ENCODE peak calls at places on chromosomes 7 and 10, in five cellular contexts. U is HCEC 1CT, T is A673, B is GM04504, Q is NAMALWA. L is an unnamed sample.

GRCh38 chr10:89810908-89811515 is 109.6 kb downstream of the KIF20B start:
- DNase-seq in U (no peak), T (no peak), B (no peak), Q (no peak), L (no peak)

GRCh38 chr10:102040721-102041120 is 15.3 kb downstream of the ARMH3 start:
- DNase-seq in U (no peak), T (no peak), B (no peak), Q (no peak), L (no peak)

GRCh38 chr10:95341716-95342130 is 50.9 kb upstream of the PDLIM1 start:
- DNase-seq in U (peak; percentile 98), T (peak; percentile 77), B (peak; percentile 39), Q (no peak), L (no peak)

GRCh38 chr10:110411047-110411410 is 86.7 kb upstream of the DUSP5 start:
- DNase-seq in U (peak; percentile 55), T (no peak), B (no peak), Q (no peak), L (peak; percentile 75)

GRCh38 chr10:47339759-47340612 is 8.2 kb upstream of the RBP3 start:
- DNase-seq in U (no peak), T (no peak), B (no peak), Q (no peak), L (no peak)

GRCh38 chr7:1536105-1536767 is 5.7 kb downstream of the MAFK start:
- DNase-seq in U (no peak), T (no peak), B (no peak), Q (no peak), L (no peak)

GRCh38 chr10:15167411-15168295 is 840 bp downstream of the NMT2 start:
- DNase-seq in U (peak; percentile 75), T (peak; percentile 57), B (no peak), Q (peak; percentile 37), L (peak; percentile 58)

GRCh38 chr10:117991701-117992100 is 55.0 kb downstream of the RAB11FIP2 start:
- DNase-seq in U (no peak), T (no peak), B (no peak), Q (no peak), L (no peak)

GRCh38 chr10:4170633-4171314 is 385.8 kb upstream of the KLF6 start:
- DNase-seq in U (no peak), T (no peak), B (no peak), Q (no peak), L (no peak)

GRCh38 chr7:875051-875450 is 1.3 kb upstream of the GET4 start:
- DNase-seq in U (no peak), T (no peak), B (no peak), Q (peak; percentile 73), L (no peak)

GRCh38 chr10:97149065-97149680 is 36.6 kb downstream of the SLIT1 start:
- DNase-seq in U (no peak), T (peak; percentile 91), B (no peak), Q (no peak), L (no peak)

GRCh38 chr10:71964669-71965515 is 697 bp downstream of the CHST3 start:
- DNase-seq in U (peak; percentile 79), T (peak; percentile 67), B (peak; percentile 61), Q (no peak), L (peak; percentile 74)

GRCh38 chr7:44143606-44144250 is 2.6 kb upstream of the MYL7 start:
- DNase-seq in U (no peak), T (no peak), B (no peak), Q (no peak), L (no peak)

GRCh38 chr10:26787362-26787761 is 73.4 kb downstream of the ABI1 start:
- DNase-seq in U (no peak), T (no peak), B (no peak), Q (no peak), L (no peak)

L was measured in ACHN.